ENCODE peak calls at places on chromosomes 16 and 17, in six cellular contexts. U, O, K, M, B and X are unnamed samples.

GRCh38 chr16:77788196-77789084 is at the start of gene VAT1L:
- DNase-seq in O (no peak), B (no peak), K (peak), M (peak), U (no peak), X (peak)

GRCh38 chr17:80724723-80725388 is 180.2 kb downstream of the RPTOR start:
- DNase-seq in O (no peak), K (no peak), M (no peak), U (no peak), B (no peak), X (peak)

GRCh38 chr16:1171854-1172428 is 19.0 kb downstream of the CACNA1H start:
- DNase-seq in M (no peak), O (no peak), K (no peak), B (no peak), U (no peak), X (no peak)

GRCh38 chr17:47967607-47968252 is 3.2 kb upstream of the CDK5RAP3 start:
- DNase-seq in U (no peak), K (no peak), B (no peak), O (no peak), M (no peak), X (peak)

GRCh38 chr17:39455919-39456318 is 4.9 kb upstream of the MED1 start:
- DNase-seq in K (no peak), M (no peak), O (no peak), B (no peak), U (no peak), X (no peak)

GRCh38 chr16:30980068-30980371 is 5.0 kb upstream of the HSD3B7 start:
- DNase-seq in B (no peak), U (no peak), K (no peak), M (no peak), O (no peak), X (no peak)

GRCh38 chr16:78461496-78461938 is 362.1 kb downstream of the WWOX start:
- DNase-seq in U (no peak), M (no peak), B (no peak), O (no peak), K (no peak), X (peak)

GRCh38 chr17:78725448-78726021 is 56.5 kb downstream of the CYTH1 start:
- DNase-seq in B (no peak), U (no peak), K (no peak), M (no peak), O (no peak), X (no peak)

GRCh38 chr16:21166561-21166961 is 8.1 kb downstream of the LDAF1 start:
- DNase-seq in M (no peak), O (no peak), B (no peak), U (no peak), K (peak), X (no peak)

GRCh38 chr16:10876799-10877341 is at the start of gene CIITA:
- DNase-seq in U (peak), O (no peak), K (peak), B (peak), M (peak), X (peak)